ENCODE peak calls at places on chromosome 16, in four cellular contexts. C, U, P and Q are unnamed samples.

GRCh38 chr16:27366687-27367462 is 35.1 kb upstream of the IL21R start:
- DNase-seq in C (no peak), U (peak), P (no peak), Q (no peak)

GRCh38 chr16:35639233-35640205 is 2180.1 kb downstream of the TP53TG3F start:
- DNase-seq in C (no peak), U (no peak), P (no peak), Q (no peak)

GRCh38 chr16:89437991-89438390 is 52.4 kb downstream of the ANKRD11 start:
- DNase-seq in C (no peak), U (no peak), P (no peak), Q (no peak)

GRCh38 chr16:2147981-2148671 is at the start of gene RAB26:
- DNase-seq in C (no peak), U (peak), P (peak), Q (peak)

GRCh38 chr16:52114414-52114813 is 432.5 kb downstream of the TOX3 start:
- DNase-seq in C (no peak), U (no peak), P (no peak), Q (no peak)

GRCh38 chr16:81405702-81406113 is 38.9 kb upstream of the CMIP start:
- DNase-seq in C (no peak), U (peak), P (peak), Q (peak)

GRCh38 chr16:88672776-88673175 is 9.9 kb upstream of the MVD start:
- DNase-seq in C (no peak), U (no peak), P (no peak), Q (peak)

GRCh38 chr16:68417711-68418301 is 30.5 kb downstream of the SMPD3 start:
- DNase-seq in C (peak), U (no peak), P (no peak), Q (no peak)

GRCh38 chr16:82627811-82628339 is 1.1 kb downstream of the CDH13 start:
- DNase-seq in C (no peak), U (no peak), P (no peak), Q (peak)

GRCh38 chr16:86472366-86472765 is 38.0 kb upstream of the FOXF1 start:
- DNase-seq in C (no peak), U (no peak), P (no peak), Q (no peak)
- TF ChIP-seq SP1 in C (no peak), U (no peak), P (no peak), Q (no peak)

GRCh38 chr16:58727796-58728568 is 6.1 kb downstream of the GOT2 start:
- DNase-seq in C (no peak), U (no peak), P (no peak), Q (no peak)
- TF ChIP-seq TCF7 in C (no peak), U (no peak), P (no peak), Q (no peak)

GRCh38 chr16:67207857-67208524 is 9.1 kb downstream of the ELMO3 start:
- DNase-seq in C (no peak), U (no peak), P (no peak), Q (no peak)
- TF ChIP-seq SP1 in C (no peak), U (no peak), P (no peak), Q (no peak)

GRCh38 chr16:528111-529011 is 849 bp downstream of the CAPN15 start:
- DNase-seq in C (no peak), U (peak), P (no peak), Q (peak)
- TF ChIP-seq TCF7 in C (no peak), U (no peak), P (no peak), Q (no peak)